ENCODE peak calls at places on chromosomes 1 and 21, in four cellular contexts. One of them, this sample, is unnamed.

GRCh38 chr1:85116856-85117255 is 68.6 kb upstream of the MCOLN3 start:
- DNase-seq in psoas muscle: no peak
- DNase-seq in cardiac muscle cell: no peak
- DNase-seq in A549: no peak
- DNase-seq in this sample: no peak

GRCh38 chr1:195806060-195806459 is 802.2 kb downstream of the KCNT2 start:
- DNase-seq in cardiac muscle cell: no peak
- DNase-seq in A549: no peak
- DNase-seq in psoas muscle: no peak
- DNase-seq in this sample: no peak

GRCh38 chr21:15826908-15827601 is 97.3 kb downstream of the USP25 start:
- DNase-seq in A549: no peak
- DNase-seq in psoas muscle: peak
- DNase-seq in cardiac muscle cell: no peak
- DNase-seq in this sample: no peak

GRCh38 chr21:44996501-44996921 is 56.7 kb downstream of the SLX9 start:
- DNase-seq in A549: no peak
- DNase-seq in cardiac muscle cell: no peak
- DNase-seq in psoas muscle: no peak
- DNase-seq in this sample: no peak

GRCh38 chr1:227901906-227902640 is 45.7 kb downstream of the WNT9A start:
- DNase-seq in cardiac muscle cell: no peak
- DNase-seq in psoas muscle: peak
- DNase-seq in A549: peak
- DNase-seq in this sample: no peak

GRCh38 chr1:93007941-93008577 is 46.8 kb upstream of the DIPK1A start:
- DNase-seq in psoas muscle: no peak
- DNase-seq in cardiac muscle cell: no peak
- DNase-seq in A549: no peak
- DNase-seq in this sample: no peak

GRCh38 chr1:170521818-170522217 is 10.1 kb upstream of the GORAB start:
- DNase-seq in psoas muscle: no peak
- DNase-seq in A549: no peak
- DNase-seq in cardiac muscle cell: no peak
- DNase-seq in this sample: no peak

GRCh38 chr1:66833112-66833511 is 32.0 kb upstream of the INSL5 start:
- DNase-seq in A549: no peak
- DNase-seq in cardiac muscle cell: no peak
- DNase-seq in psoas muscle: no peak
- DNase-seq in this sample: no peak

GRCh38 chr1:246647113-246647512 is 77.1 kb upstream of the SCCPDH start:
- DNase-seq in A549: peak
- DNase-seq in cardiac muscle cell: peak
- DNase-seq in psoas muscle: peak
- DNase-seq in this sample: peak

GRCh38 chr21:44658913-44659595 is 1.3 kb downstream of the KRTAP12-3 start:
- DNase-seq in A549: no peak
- DNase-seq in cardiac muscle cell: no peak
- DNase-seq in psoas muscle: no peak
- DNase-seq in this sample: no peak

GRCh38 chr21:46092026-46092764 is 5.7 kb upstream of the COL6A2 start:
- DNase-seq in cardiac muscle cell: no peak
- DNase-seq in psoas muscle: peak
- DNase-seq in A549: no peak
- DNase-seq in this sample: no peak

GRCh38 chr21:30628109-30628508 is 6.9 kb upstream of the KRTAP20-2 start:
- DNase-seq in psoas muscle: no peak
- DNase-seq in A549: no peak
- DNase-seq in cardiac muscle cell: no peak
- DNase-seq in this sample: no peak

GRCh38 chr1:179877586-179878265 is at the start of gene TOR1AIP2:
- DNase-seq in psoas muscle: peak
- DNase-seq in cardiac muscle cell: peak
- DNase-seq in A549: peak
- DNase-seq in this sample: peak

DNA sequence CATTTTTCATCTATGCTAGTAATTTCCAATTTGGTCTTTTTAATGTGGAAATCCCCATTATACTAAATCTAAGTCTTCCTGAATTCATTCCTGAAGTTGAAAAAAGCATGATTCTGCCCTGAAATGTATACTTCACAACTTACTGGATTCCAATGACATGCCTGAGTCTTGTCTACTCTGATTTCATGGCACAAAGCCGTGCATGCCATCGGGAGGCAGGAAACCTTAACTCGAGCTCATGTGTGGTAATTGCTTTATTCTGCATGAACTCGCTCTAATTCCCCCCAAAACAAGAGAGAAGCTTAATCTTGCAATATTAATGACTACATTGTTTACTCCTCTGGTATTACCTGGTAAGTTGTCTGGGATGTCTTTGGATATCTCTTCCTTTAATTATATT is 39.6 kb upstream of the PBX1 start:
- DNase-seq in A549: no peak
- DNase-seq in psoas muscle: no peak
- DNase-seq in cardiac muscle cell: no peak
- DNase-seq in this sample: no peak
- H3K27ac ChIP-seq in A549: no peak
- H3K27ac ChIP-seq in psoas muscle: no peak
- H3K27ac ChIP-seq in cardiac muscle cell: no peak
- H3K27ac ChIP-seq in this sample: no peak

DNA sequence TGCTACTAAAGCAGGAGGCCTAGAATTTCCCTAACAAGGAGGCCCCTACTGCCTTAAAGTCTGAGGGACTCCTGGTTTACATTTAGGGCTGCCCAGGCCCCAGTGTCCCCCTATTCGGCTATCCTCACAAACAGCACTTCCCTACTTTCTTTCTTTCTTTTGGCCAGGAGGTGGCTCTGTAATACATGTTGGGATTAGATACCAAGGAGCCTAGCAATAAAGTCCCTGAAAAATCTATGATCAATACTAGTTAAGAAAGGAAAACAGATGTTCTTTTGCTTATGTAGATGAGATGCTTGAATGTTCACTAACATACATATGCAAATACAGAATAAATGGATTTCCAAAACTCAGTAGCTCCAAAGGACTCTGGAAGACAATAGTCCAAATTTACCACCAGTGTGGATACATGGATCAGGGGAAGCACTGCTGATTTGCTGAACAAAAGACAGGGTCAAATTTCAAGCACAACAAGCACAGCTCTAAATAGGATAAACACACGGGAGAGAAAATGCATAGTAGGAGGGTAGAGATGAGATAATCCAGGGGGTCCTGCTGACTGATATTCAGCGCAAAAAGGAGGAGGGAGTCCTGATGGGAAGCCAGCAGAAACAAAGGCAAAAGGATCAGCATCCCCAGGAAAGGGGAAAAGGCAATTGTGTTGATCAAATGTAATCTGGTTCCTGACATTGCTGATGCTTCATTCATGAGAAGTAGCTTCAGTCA is 240.0 kb downstream of the NUF2 start:
- DNase-seq in A549: peak
- DNase-seq in cardiac muscle cell: peak
- DNase-seq in psoas muscle: no peak
- DNase-seq in this sample: no peak
- H3K27ac ChIP-seq in A549: no peak
- H3K27ac ChIP-seq in cardiac muscle cell: no peak
- H3K27ac ChIP-seq in psoas muscle: no peak
- H3K27ac ChIP-seq in this sample: no peak

DNA sequence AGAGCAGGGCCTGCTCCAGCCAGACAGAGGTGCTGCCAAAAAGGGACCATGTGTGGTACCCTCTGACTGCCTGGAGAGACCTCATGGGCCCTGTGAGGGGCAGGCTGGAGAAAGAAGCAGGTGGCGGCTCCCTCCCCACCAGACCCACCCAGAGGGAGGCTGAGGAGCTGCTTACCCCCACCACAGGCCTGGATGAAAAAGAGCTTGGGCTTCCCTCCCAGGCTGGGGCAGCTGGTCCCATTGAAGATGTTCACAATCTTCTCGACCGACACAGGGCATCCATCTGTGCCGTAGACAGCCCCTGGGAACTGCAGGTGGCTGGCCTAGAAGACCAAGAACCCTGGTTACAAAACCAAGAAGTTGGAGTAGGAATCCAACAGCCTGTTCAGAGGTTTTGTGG is 19.6 kb downstream of the CASP9 start:
- DNase-seq in A549: no peak
- DNase-seq in psoas muscle: no peak
- DNase-seq in cardiac muscle cell: no peak
- DNase-seq in this sample: no peak
- H3K27ac ChIP-seq in A549: no peak
- H3K27ac ChIP-seq in psoas muscle: no peak
- H3K27ac ChIP-seq in cardiac muscle cell: peak
- H3K27ac ChIP-seq in this sample: no peak

GRCh38 chr1:33248244-33248643 is 8.0 kb upstream of the ZNF362 start:
- DNase-seq in psoas muscle: no peak
- DNase-seq in A549: no peak
- DNase-seq in cardiac muscle cell: no peak
- DNase-seq in this sample: no peak
- H3K27ac ChIP-seq in psoas muscle: no peak
- H3K27ac ChIP-seq in A549: no peak
- H3K27ac ChIP-seq in cardiac muscle cell: no peak
- H3K27ac ChIP-seq in this sample: no peak

GRCh38 chr1:223717123-223717522 is 4.8 kb downstream of the CAPN2 start:
- DNase-seq in psoas muscle: no peak
- DNase-seq in A549: no peak
- DNase-seq in cardiac muscle cell: no peak
- DNase-seq in this sample: no peak

GRCh38 chr1:223714849-223715709 is 2.7 kb downstream of the CAPN2 start:
- DNase-seq in A549: peak
- DNase-seq in psoas muscle: no peak
- DNase-seq in cardiac muscle cell: no peak
- DNase-seq in this sample: no peak

GRCh38 chr1:223715710-223716103 is 3.4 kb downstream of the CAPN2 start:
- DNase-seq in psoas muscle: no peak
- DNase-seq in cardiac muscle cell: no peak
- DNase-seq in A549: no peak
- DNase-seq in this sample: no peak

GRCh38 chr1:223717695-223718363 is 5.5 kb downstream of the CAPN2 start:
- DNase-seq in A549: no peak
- DNase-seq in psoas muscle: no peak
- DNase-seq in cardiac muscle cell: no peak
- DNase-seq in this sample: no peak

DNA sequence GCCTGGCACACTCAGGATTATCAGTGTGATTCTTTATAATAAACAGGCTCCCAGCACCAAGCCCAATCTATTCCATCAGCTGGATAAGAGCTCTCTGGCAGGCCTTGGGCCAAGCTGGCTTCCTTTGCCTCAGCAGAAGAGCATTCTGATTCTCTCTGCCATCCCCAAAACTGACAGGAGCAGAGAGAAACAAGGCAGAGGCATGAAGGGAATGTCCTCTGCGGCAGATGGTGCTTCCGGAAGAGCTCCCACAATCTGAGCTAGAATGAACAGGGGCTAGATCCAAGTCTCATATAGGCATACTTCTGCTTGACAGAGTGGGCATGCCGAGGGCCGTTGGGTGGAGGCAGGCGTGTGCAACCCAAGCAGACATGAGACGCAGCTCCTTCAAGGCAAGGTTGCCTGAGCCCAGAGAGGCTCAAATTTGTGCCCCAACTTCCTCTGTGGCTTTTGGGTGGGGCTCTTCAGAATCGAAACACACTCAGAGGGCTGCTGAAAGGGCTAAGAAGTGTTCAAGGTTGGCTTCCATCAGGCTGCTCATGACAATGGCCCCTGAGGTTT is 4.0 kb downstream of the CAPN2 start:
- DNase-seq in cardiac muscle cell: no peak
- DNase-seq in A549: no peak
- DNase-seq in psoas muscle: no peak
- DNase-seq in this sample: no peak
- H3K27ac ChIP-seq in cardiac muscle cell: no peak
- H3K27ac ChIP-seq in A549: peak
- H3K27ac ChIP-seq in psoas muscle: peak
- H3K27ac ChIP-seq in this sample: no peak

GRCh38 chr1:213684454-213684853 is 303.3 kb upstream of the PROX1 start:
- DNase-seq in cardiac muscle cell: no peak
- DNase-seq in A549: no peak
- DNase-seq in psoas muscle: no peak
- DNase-seq in this sample: no peak

GRCh38 chr1:213688655-213689054 is 299.1 kb upstream of the PROX1 start:
- DNase-seq in psoas muscle: no peak
- DNase-seq in cardiac muscle cell: no peak
- DNase-seq in A549: no peak
- DNase-seq in this sample: no peak

GRCh38 chr1:213686983-213687382 is 300.8 kb upstream of the PROX1 start:
- DNase-seq in psoas muscle: no peak
- DNase-seq in cardiac muscle cell: no peak
- DNase-seq in A549: no peak
- DNase-seq in this sample: no peak

GRCh38 chr1:213687802-213688201 is 300.0 kb upstream of the PROX1 start:
- DNase-seq in A549: no peak
- DNase-seq in psoas muscle: no peak
- DNase-seq in cardiac muscle cell: no peak
- DNase-seq in this sample: no peak

DNA sequence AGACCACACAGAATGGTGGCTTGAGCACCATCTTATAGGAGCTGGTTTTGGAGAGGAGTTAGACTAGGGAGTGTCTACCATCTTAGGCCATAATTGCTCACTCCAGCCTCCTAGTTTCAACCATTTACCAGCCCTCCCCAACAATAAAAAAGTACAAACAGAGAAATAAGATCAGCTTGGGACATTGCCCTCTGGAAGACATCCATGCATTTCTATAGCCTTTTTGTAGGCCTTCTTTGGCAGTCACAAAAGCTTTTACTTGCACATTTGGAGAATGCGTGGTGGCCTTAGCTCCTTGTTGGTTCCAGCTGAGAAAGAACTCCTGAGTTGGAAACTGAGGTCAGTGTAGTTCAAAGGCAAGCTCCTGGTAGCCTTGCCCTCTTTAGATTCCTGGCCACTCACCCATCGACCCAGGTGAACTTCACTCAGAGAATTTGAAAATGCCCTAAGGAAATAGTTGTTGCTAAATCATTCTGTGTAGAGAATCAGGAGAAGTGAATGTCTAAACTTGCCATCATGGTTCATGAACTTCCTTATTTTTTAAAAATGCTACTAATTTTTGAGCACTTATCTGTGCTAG is 301.7 kb upstream of the PROX1 start:
- DNase-seq in psoas muscle: no peak
- DNase-seq in A549: no peak
- DNase-seq in cardiac muscle cell: no peak
- DNase-seq in this sample: no peak
- H3K27ac ChIP-seq in psoas muscle: no peak
- H3K27ac ChIP-seq in A549: no peak
- H3K27ac ChIP-seq in cardiac muscle cell: no peak
- H3K27ac ChIP-seq in this sample: no peak

GRCh38 chr1:50983403-50983802 is 13.4 kb downstream of the CDKN2C start:
- DNase-seq in cardiac muscle cell: no peak
- DNase-seq in A549: no peak
- DNase-seq in psoas muscle: no peak
- DNase-seq in this sample: no peak
- H3K27ac ChIP-seq in cardiac muscle cell: no peak
- H3K27ac ChIP-seq in A549: no peak
- H3K27ac ChIP-seq in psoas muscle: no peak
- H3K27ac ChIP-seq in this sample: no peak

DNA sequence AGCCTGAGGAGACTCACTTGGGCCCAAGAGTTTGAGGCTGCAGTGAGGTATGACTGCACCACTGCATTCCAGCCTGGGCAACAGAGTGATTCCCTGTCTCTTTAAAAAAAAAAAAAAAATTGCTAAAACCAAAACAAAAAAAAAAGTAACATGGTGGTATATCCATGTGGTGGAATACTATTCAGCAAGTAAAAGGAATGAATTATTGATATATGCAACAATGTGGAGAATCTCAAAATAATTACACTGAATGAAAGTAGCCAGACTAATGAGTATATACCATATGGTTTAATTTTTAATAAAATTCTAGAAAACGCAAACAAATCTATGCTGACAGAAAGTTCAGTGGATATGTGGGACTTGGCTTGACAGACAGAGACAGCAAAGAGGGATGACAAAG is 80.3 kb upstream of the DMRTA2 start:
- DNase-seq in A549: no peak
- DNase-seq in psoas muscle: no peak
- DNase-seq in cardiac muscle cell: no peak
- DNase-seq in this sample: no peak
- H3K27ac ChIP-seq in A549: no peak
- H3K27ac ChIP-seq in psoas muscle: no peak
- H3K27ac ChIP-seq in cardiac muscle cell: no peak
- H3K27ac ChIP-seq in this sample: no peak